ENCODE peak calls at places on chromosome 16, in five cellular contexts. H is GOT3, F is putamen, I is OCI-M1, T is foreskin fibroblast. M is an unnamed sample.

GRCh38 chr16:8962393-8963009 is 1.2 kb downstream of the USP7 start:
- DNase-seq in H (no peak), F (no peak), I (peak), T (no peak), M (no peak)

GRCh38 chr16:65113441-65113840 is 8.4 kb downstream of the CDH11 start:
- DNase-seq in H (no peak), F (no peak), I (no peak), T (no peak), M (no peak)

GRCh38 chr16:20175358-20175757 is 101.7 kb upstream of the GPR139 start:
- DNase-seq in H (no peak), F (no peak), I (peak), T (no peak), M (peak)

GRCh38 chr16:67865318-67865717 is 7.5 kb upstream of the EDC4 start:
- DNase-seq in H (no peak), F (no peak), I (peak), T (no peak), M (no peak)

GRCh38 chr16:57728336-57729181 is 7.0 kb upstream of the KATNB1 start:
- DNase-seq in H (no peak), F (no peak), I (no peak), T (no peak), M (no peak)

GRCh38 chr16:86510465-86511261 is at the start of gene FOXF1:
- DNase-seq in H (peak), F (no peak), I (no peak), T (peak), M (no peak)

GRCh38 chr16:643050-643368 is 1.4 kb downstream of the MCRIP2 start:
- DNase-seq in H (no peak), F (no peak), I (no peak), T (no peak), M (no peak)

GRCh38 chr16:67910162-67910561 is 17.1 kb downstream of the PSKH1 start:
- DNase-seq in H (no peak), F (peak), I (no peak), T (peak), M (peak)